ENCODE peak calls at places on chromosomes 12 and 14, in five cellular contexts. Z, J, V, D and Y are unnamed samples.

GRCh38 chr12:115543269-115543668 is 734.2 kb downstream of the MED13L start:
- DNase-seq in Z (no peak), J (no peak), V (no peak), D (no peak), Y (no peak)

GRCh38 chr12:54560374-54560858 is 11.0 kb downstream of the PDE1B start:
- DNase-seq in Z (peak), J (peak), V (peak), D (no peak), Y (peak)

GRCh38 chr12:114166360-114166759 is 200.2 kb upstream of the RBM19 start:
- DNase-seq in Z (no peak), J (no peak), V (peak), D (peak), Y (no peak)

GRCh38 chr14:64688801-64689200 is 15.4 kb upstream of the PLEKHG3 start:
- DNase-seq in Z (no peak), J (no peak), V (no peak), D (no peak), Y (no peak)

GRCh38 chr12:7857916-7858315 is 14.8 kb downstream of the SLC2A14 start:
- DNase-seq in Z (no peak), J (no peak), V (no peak), D (no peak), Y (no peak)

GRCh38 chr12:78120866-78121590 is 290.3 kb downstream of the NAV3 start:
- DNase-seq in Z (no peak), J (no peak), V (peak), D (no peak), Y (no peak)

GRCh38 chr12:101608301-101609133 is 13.7 kb downstream of the MYBPC1 start:
- DNase-seq in Z (no peak), J (no peak), V (no peak), D (no peak), Y (no peak)

GRCh38 chr12:132143328-132144071 is 619 bp downstream of the DDX51 start:
- DNase-seq in Z (no peak), J (no peak), V (no peak), D (peak), Y (no peak)

GRCh38 chr14:54627325-54627717 is 60.4 kb downstream of the SAMD4A start:
- DNase-seq in Z (no peak), J (no peak), V (no peak), D (no peak), Y (no peak)

GRCh38 chr12:67455236-67455635 is 186.1 kb downstream of the CAND1 start:
- DNase-seq in Z (no peak), J (no peak), V (no peak), D (no peak), Y (no peak)

GRCh38 chr12:43099691-43100163 is 452.3 kb downstream of the ADAMTS20 start:
- DNase-seq in Z (no peak), J (no peak), V (no peak), D (peak), Y (no peak)

GRCh38 chr12:12572659-12573058 is 10.0 kb upstream of the DUSP16 start:
- DNase-seq in Z (no peak), J (no peak), V (no peak), D (no peak), Y (no peak)

GRCh38 chr14:24231263-24232120 is 675 bp downstream of the NEDD8 start:
- DNase-seq in Z (no peak), J (no peak), V (no peak), D (no peak), Y (no peak)